ENCODE peak calls at places on chromosomes 7 and 10, in eight cellular contexts. R is foreskin keratinocyte; L is central memory CD8-positive, alpha-beta T cell; Y is right cardiac atrium; J is A549; C is activated CD8-positive, alpha-beta T cell treated with anti-CD3 and anti-CD28 coated beads, Interleukin-2, amount 10 ng/mL, durations not matched to agents 7 days and 5 days; T is WTC11; B is body of pancreas. F is an unnamed sample.

GRCh38 chr10:28400176-28400575 is 97.3 kb upstream of the MPP7 start:
- ATAC-seq in R (no peak), L (no peak), Y (peak), J (no peak), C (no peak), T (no peak), B (no peak), F (no peak)

GRCh38 chr7:101630591-101630990 is 1.5 kb upstream of the MYL10 start:
- ATAC-seq in R (peak), L (no peak), Y (no peak), J (no peak), C (no peak), T (no peak), B (no peak), F (peak)

GRCh38 chr7:88396295-88396947 is 89.7 kb upstream of the STEAP4 start:
- ATAC-seq in R (no peak), L (no peak), Y (no peak), J (no peak), C (no peak), T (no peak), B (no peak), F (no peak)

GRCh38 chr7:121904120-121904519 is 31.2 kb downstream of the PTPRZ1 start:
- ATAC-seq in R (no peak), L (no peak), Y (no peak), J (no peak), C (no peak), T (no peak), B (no peak), F (no peak)

GRCh38 chr7:44338600-44338999 is 13.2 kb upstream of the CAMK2B start:
- ATAC-seq in R (no peak), L (no peak), Y (no peak), J (no peak), C (no peak), T (no peak), B (no peak), F (no peak)

GRCh38 chr7:78014401-78014800 is 215.8 kb downstream of the PHTF2 start:
- ATAC-seq in R (no peak), L (no peak), Y (no peak), J (no peak), C (no peak), T (no peak), B (no peak), F (no peak)

GRCh38 chr10:113552723-113553122 is at the start of gene HABP2:
- ATAC-seq in R (no peak), L (no peak), Y (no peak), J (peak), C (no peak), T (no peak), B (peak), F (no peak)

GRCh38 chr7:101527844-101528667 is 101.0 kb downstream of the MYL10 start:
- ATAC-seq in R (no peak), L (no peak), Y (peak), J (no peak), C (no peak), T (no peak), B (peak), F (no peak)

F was measured in SK-N-SH treated with all-trans-retinoic acid at 6 μM for 48 hours.